ENCODE peak calls at places on chromosomes 5 and 9, in four cellular contexts. A, Y, U and X are unnamed samples. For H3K4me1 and H3K9me3, the result is how much of the 10 kb centered on the place peaks cover.

GRCh38 chr9:93826209-93826608 is 128.9 kb downstream of the BARX1 start:
- DNase-seq in A (peak), Y (no peak), U (peak), X (no peak)

GRCh38 chr9:35111006-35111933 is 4.4 kb downstream of the ATOSB start:
- DNase-seq in A (peak), Y (peak), U (peak), X (peak)

GRCh38 chr9:84266087-84266561 is 74.4 kb downstream of the SLC28A3 start:
- DNase-seq in A (no peak), Y (no peak), U (no peak), X (no peak)

GRCh38 chr5:150144211-150144801 is 11.3 kb downstream of the PDGFRB start:
- DNase-seq in A (no peak), Y (peak), U (no peak), X (no peak)

GRCh38 chr5:30103056-30104020 is 1090.1 kb upstream of the CDH6 start:
- DNase-seq in A (no peak), Y (no peak), U (no peak), X (no peak)

GRCh38 chr9:95726756-95727155 is 148.7 kb upstream of the ERCC6L2 start:
- DNase-seq in A (no peak), Y (no peak), U (no peak), X (no peak)

GRCh38 chr5:14676320-14676719 is 11.8 kb downstream of the OTULIN start:
- DNase-seq in A (peak), Y (no peak), U (no peak), X (no peak)

GRCh38 chr9:110897899-110898298 is 140.4 kb downstream of the LPAR1 start:
- DNase-seq in A (no peak), Y (no peak), U (no peak), X (no peak)

GRCh38 chr5:91339053-91339710 is 43.9 kb downstream of the ARRDC3 start:
- DNase-seq in A (no peak), Y (no peak), U (no peak), X (peak)

GRCh38 chr5:78549043-78549442 is 99.5 kb downstream of the LHFPL2 start:
- DNase-seq in A (no peak), Y (peak), U (peak), X (no peak)

GRCh38 chr9:95736370-95736769 is 139.1 kb upstream of the ERCC6L2 start:
- DNase-seq in A (no peak), Y (no peak), U (no peak), X (no peak)

GRCh38 chr9:108813951-108814601 is 41.7 kb downstream of the ACTL7B start:
- DNase-seq in A (no peak), Y (no peak), U (no peak), X (no peak)

GRCh38 chr9:122126340-122127333 is 32.9 kb downstream of the NDUFA8 start:
- DNase-seq in A (no peak), Y (peak), U (no peak), X (no peak)

GRCh38 chr5:168820776-168821302 is 241.7 kb upstream of the PANK3 start:
- DNase-seq in A (no peak), Y (no peak), U (no peak), X (no peak)

GRCh38 chr9:122125891-122126331 is 32.8 kb upstream of the TTLL11 start:
- DNase-seq in A (no peak), Y (peak), U (no peak), X (no peak)

GRCh38 chr9:119601632-119602031 is 232.4 kb upstream of the BRINP1 start:
- DNase-seq in A (no peak), Y (no peak), U (no peak), X (no peak)

GRCh38 chr5:126471875-126472537 is 48.8 kb downstream of the GRAMD2B start:
- DNase-seq in A (no peak), Y (no peak), U (no peak), X (no peak)

GRCh38 chr5:141969783-141970741 is 1.2 kb downstream of the RNF14 start:
- DNase-seq in A (no peak), Y (no peak), U (no peak), X (no peak)

GRCh38 chr9:92048924-92049625 is 66.1 kb downstream of the SPTLC1 start:
- DNase-seq in A (no peak), Y (no peak), U (no peak), X (peak)

GRCh38 chr9:75683591-75683990 is 206.9 kb upstream of the PCSK5 start:
- DNase-seq in A (no peak), Y (no peak), U (no peak), X (no peak)

GRCh38 chr9:93468763-93469456 is 15.5 kb upstream of the FAM120AOS start:
- DNase-seq in A (no peak), Y (no peak), U (no peak), X (no peak)

GRCh38 chr5:174734571-174735497 is 10.5 kb downstream of the MSX2 start:
- DNase-seq in A (no peak), Y (no peak), U (no peak), X (no peak)

GRCh38 chr9:11757408-11757807 is 935.8 kb upstream of the TYRP1 start:
- DNase-seq in A (no peak), Y (no peak), U (no peak), X (no peak)

GRCh38 chr9:114049453-114050225 is 28.5 kb downstream of the AMBP start:
- DNase-seq in A (no peak), Y (peak), U (no peak), X (no peak)

GRCh38 chr9:123377211-123377971 is 21.4 kb downstream of the CRB2 start:
- DNase-seq in A (no peak), Y (no peak), U (no peak), X (no peak)

GRCh38 chr5:108681079-108681921 is 66.4 kb upstream of the FER start:
- DNase-seq in A (peak), Y (no peak), U (no peak), X (peak)

GRCh38 chr9:135010363-135010860 is 77.1 kb upstream of the OLFM1 start:
- DNase-seq in A (no peak), Y (no peak), U (no peak), X (no peak)

GRCh38 chr5:168991991-168992390 is 308.9 kb downstream of the SLIT3 start:
- DNase-seq in A (no peak), Y (no peak), U (no peak), X (no peak)

GRCh38 chr9:97312101-97312500 is 4.6 kb downstream of the CCDC180 start:
- DNase-seq in A (no peak), Y (no peak), U (no peak), X (no peak)

GRCh38 chr5:65261499-65261898 is 220.2 kb downstream of the ADAMTS6 start:
- DNase-seq in A (no peak), Y (no peak), U (no peak), X (no peak)

GRCh38 chr5:168708301-168708695 is 129.1 kb upstream of the PANK3 start:
- DNase-seq in A (no peak), Y (no peak), U (no peak), X (no peak)

GRCh38 chr9:133347985-133348762 is at the start of the genes MED22 and RPL7A:
- DNase-seq in A (peak), Y (peak), U (peak), X (no peak)

GRCh38 chr5:60163762-60164161 is 270.2 kb upstream of the PDE4D start:
- DNase-seq in A (no peak), Y (no peak), U (no peak), X (no peak)

GRCh38 chr5:160805376-160805775 is 46.6 kb downstream of the ATP10B start:
- DNase-seq in A (no peak), Y (no peak), U (no peak), X (no peak)

GRCh38 chr9:18888241-18888794 is 144.7 kb downstream of the SAXO1 start:
- DNase-seq in A (no peak), Y (no peak), U (no peak), X (no peak)

GRCh38 chr9:23938908-23939307 is 112.9 kb upstream of the ELAVL2 start:
- DNase-seq in A (no peak), Y (no peak), U (no peak), X (no peak)

GRCh38 chr5:104998169-104998568 is 1435.6 kb upstream of the NUDT12 start:
- DNase-seq in A (no peak), Y (no peak), U (no peak), X (no peak)

GRCh38 chr9:116335392-116335791 is 181.8 kb downstream of the PAPPA start:
- DNase-seq in A (no peak), Y (no peak), U (no peak), X (no peak)

GRCh38 chr9:116336133-116336862 is 182.7 kb downstream of the PAPPA start:
- DNase-seq in A (no peak), Y (no peak), U (no peak), X (no peak)

GRCh38 chr9:116337015-116337414 is 183.4 kb downstream of the PAPPA start:
- DNase-seq in A (no peak), Y (no peak), U (no peak), X (no peak)

GRCh38 chr9:116333254-116333653 is 179.7 kb downstream of the PAPPA start:
- DNase-seq in A (no peak), Y (no peak), U (no peak), X (no peak)

DNA sequence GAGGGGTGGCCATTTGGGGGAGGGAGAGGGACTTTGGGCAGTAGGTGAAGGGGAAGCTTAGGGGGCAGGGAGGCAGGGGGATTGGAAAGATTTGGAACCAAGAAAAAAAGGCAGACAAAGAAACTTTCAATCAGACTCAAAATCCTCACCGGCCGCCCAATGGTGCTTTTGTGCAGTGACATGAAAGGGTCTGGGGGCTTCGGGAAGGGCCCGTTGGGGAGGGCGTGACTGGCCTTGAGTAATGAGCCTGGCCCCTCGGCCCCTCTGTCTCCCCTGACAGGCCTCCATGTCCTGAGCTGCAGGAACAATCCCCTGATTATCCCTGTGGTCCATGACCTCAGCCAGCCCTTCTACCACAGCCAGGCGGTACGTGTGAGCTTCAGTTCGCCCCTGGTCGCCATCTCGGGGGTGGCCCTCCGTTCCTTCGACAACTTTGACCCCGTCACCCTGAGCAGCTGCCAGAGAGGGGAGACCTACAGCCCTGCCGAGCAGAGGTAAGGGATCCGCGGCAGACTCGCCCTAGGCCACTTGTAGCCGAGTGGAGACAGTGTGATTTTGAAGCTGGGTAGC is 181.1 kb downstream of the PAPPA start:
- DNase-seq in A (no peak), Y (no peak), U (no peak), X (no peak)
- H3K4me1 ChIP-seq in A (under half), Y (under half), U (under half), X (under half)

GRCh38 chr9:131674425-131675421 is 65.2 kb downstream of the RAPGEF1 start:
- DNase-seq in A (no peak), Y (no peak), U (no peak), X (no peak)

GRCh38 chr9:131676431-131676972 is 63.4 kb downstream of the RAPGEF1 start:
- DNase-seq in A (peak), Y (no peak), U (no peak), X (no peak)

GRCh38 chr9:131677051-131677444 is 62.8 kb downstream of the RAPGEF1 start:
- DNase-seq in A (no peak), Y (no peak), U (no peak), X (no peak)

GRCh38 chr9:131673531-131673930 is 66.3 kb downstream of the RAPGEF1 start:
- DNase-seq in A (no peak), Y (no peak), U (no peak), X (no peak)

DNA sequence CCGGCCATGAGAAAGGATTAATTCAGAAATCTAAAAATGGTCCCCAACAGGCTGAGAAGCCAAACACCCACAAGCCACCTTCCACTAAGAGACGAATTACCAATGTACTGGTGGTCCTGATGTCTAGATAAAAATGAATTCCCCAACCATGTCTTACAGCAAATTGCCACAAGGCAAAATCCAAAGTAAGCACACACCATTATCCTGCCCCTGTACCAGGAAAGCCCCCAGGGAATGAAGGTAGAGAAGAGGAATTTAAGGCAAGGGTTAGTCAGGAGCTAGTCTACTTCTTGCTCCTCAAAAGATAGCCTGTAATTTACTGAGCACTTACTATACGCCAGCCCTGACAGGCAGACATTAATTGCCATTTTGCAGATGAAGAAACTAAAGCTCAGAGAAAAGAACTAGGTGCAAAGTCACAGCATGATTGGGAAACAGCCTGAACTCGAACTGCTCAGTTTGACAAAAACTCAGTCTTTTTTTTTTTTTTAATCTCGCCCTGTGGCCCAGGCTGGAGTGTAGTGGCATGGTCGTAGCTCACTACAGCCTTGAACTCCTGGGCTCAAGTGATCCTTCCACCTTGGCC is 64.3 kb downstream of the RAPGEF1 start:
- DNase-seq in A (no peak), Y (no peak), U (no peak), X (no peak)
- H3K4me3 ChIP-seq in A (no peak), Y (no peak), U (peak), X (no peak)

GRCh38 chr5:12242960-12243888 is 339.0 kb upstream of the CTNND2 start:
- DNase-seq in A (no peak), Y (no peak), U (no peak), X (no peak)

GRCh38 chr5:12245429-12245828 is 341.2 kb upstream of the CTNND2 start:
- DNase-seq in A (no peak), Y (no peak), U (no peak), X (no peak)

GRCh38 chr5:12250454-12250853 is 346.2 kb upstream of the CTNND2 start:
- DNase-seq in A (no peak), Y (no peak), U (no peak), X (no peak)

GRCh38 chr5:12246016-12246415 is 341.8 kb upstream of the CTNND2 start:
- DNase-seq in A (no peak), Y (no peak), U (no peak), X (no peak)

GRCh38 chr5:12248831-12249230 is 344.6 kb upstream of the CTNND2 start:
- DNase-seq in A (no peak), Y (no peak), U (no peak), X (no peak)
- H3K9me3 ChIP-seq in A (under half), Y (under half), U (under half), X (under half)

GRCh38 chr5:80251636-80252035 is 4.2 kb downstream of the SERINC5 start:
- DNase-seq in A (no peak), Y (no peak), U (peak), X (no peak)
- H3K4me1 ChIP-seq in A (half or more), Y (half or more), U (half or more), X (under half)

DNA sequence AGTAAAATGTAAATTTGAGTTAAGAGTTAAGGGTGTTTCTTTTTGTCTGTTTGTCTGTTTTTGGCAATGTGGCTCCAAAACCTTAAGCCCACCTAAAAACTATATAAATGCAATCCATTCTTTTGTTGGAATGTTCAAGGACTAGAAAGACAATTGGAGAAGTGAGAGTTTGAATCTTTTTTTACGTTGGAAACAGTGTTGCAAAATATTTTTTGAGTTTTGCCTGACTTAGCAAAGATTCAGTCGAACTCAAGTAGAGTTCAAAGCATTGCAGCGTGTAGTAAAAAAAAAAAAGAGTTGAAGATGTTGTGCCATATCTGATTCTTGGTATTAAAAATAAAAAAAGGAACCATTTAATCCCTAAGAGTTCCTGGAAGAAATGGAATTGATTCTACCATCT is 915 bp downstream of the SYK start:
- DNase-seq in A (no peak), Y (no peak), U (no peak), X (no peak)
- H3K4me3 ChIP-seq in A (no peak), Y (peak), U (peak), X (no peak)

GRCh38 chr5:56575821-56576220 is 239.5 kb upstream of the MAP3K1 start:
- DNase-seq in A (no peak), Y (no peak), U (no peak), X (no peak)
- H3K9me3 ChIP-seq in A (under half), Y (under half), U (under half), X (under half)

GRCh38 chr9:14532716-14533115 is 160.5 kb downstream of the ZDHHC21 start:
- DNase-seq in A (no peak), Y (no peak), U (no peak), X (no peak)
- H3K4me1 ChIP-seq in A (under half), Y (under half), U (under half), X (under half)